ENCODE peak calls at places on chromosomes 16 and 17, in six cellular contexts. F is CD8-positive, alpha-beta memory T cell; R is anterior cingulate cortex; C is transverse colon; J is AG09309; Q is natural killer cell. P is an unnamed sample.

GRCh38 chr16:83118365-83118764 is 491.6 kb downstream of the CDH13 start:
- DNase-seq in Q (no peak), C (no peak), F (no peak), R (no peak), J (no peak), P (no peak)

GRCh38 chr16:74307383-74307782 is 10.8 kb downstream of the PSMD7 start:
- DNase-seq in F (no peak), C (no peak), J (no peak), Q (no peak), R (no peak), P (no peak)

GRCh38 chr17:74241847-74242246 is 28.5 kb downstream of the TTYH2 start:
- DNase-seq in F (no peak), Q (no peak), R (no peak), J (no peak), C (no peak), P (no peak)

GRCh38 chr17:49887086-49887743 is 39.3 kb upstream of the TAC4 start:
- DNase-seq in J (no peak), F (no peak), C (no peak), R (no peak), Q (no peak), P (no peak)

GRCh38 chr17:68698761-68699160 is 97.6 kb upstream of the FAM20A start:
- DNase-seq in J (no peak), R (no peak), Q (no peak), C (peak; percentile 9), F (no peak), P (no peak)

GRCh38 chr17:4812690-4813089 is 5.7 kb downstream of the PLD2 start:
- DNase-seq in Q (no peak), J (no peak), F (no peak), C (no peak), R (no peak), P (no peak)

GRCh38 chr16:2473425-2473926 is 1.5 kb upstream of the TBC1D24 start:
- DNase-seq in Q (no peak), R (no peak), F (no peak), J (no peak), C (no peak), P (no peak)

GRCh38 chr17:39701012-39701783 is 1.3 kb downstream of the ERBB2 start:
- DNase-seq in Q (no peak), C (peak; percentile 88), J (no peak), R (no peak), F (no peak), P (peak; percentile 75)

GRCh38 chr17:74280093-74280513 is 6.1 kb downstream of the DNAI2 start:
- DNase-seq in C (peak; percentile 19), J (no peak), Q (peak; percentile 60), R (no peak), F (peak; percentile 66), P (no peak)

GRCh38 chr17:16873654-16874035 is 98.3 kb downstream of the TNFRSF13B start:
- DNase-seq in F (no peak), J (no peak), Q (no peak), R (no peak), C (no peak), P (peak; percentile 19)

GRCh38 chr16:29909398-29909797 is 9.1 kb downstream of the ASPHD1 start:
- DNase-seq in J (no peak), R (no peak), Q (no peak), F (no peak), C (no peak), P (no peak)

GRCh38 chr16:49748322-49748721 is 107.6 kb downstream of the ZNF423 start:
- DNase-seq in Q (no peak), J (no peak), F (no peak), C (no peak), R (no peak), P (no peak)

GRCh38 chr16:74226361-74226979 is 70.1 kb upstream of the PSMD7 start:
- DNase-seq in Q (no peak), R (no peak), C (no peak), F (no peak), J (no peak), P (no peak)

GRCh38 chr16:88972349-88972748 is 4.7 kb downstream of the CBFA2T3 start:
- DNase-seq in J (no peak), R (no peak), F (no peak), Q (no peak), C (no peak), P (no peak)

GRCh38 chr16:49585143-49585542 is 211.5 kb downstream of the C16orf78 start:
- DNase-seq in Q (no peak), R (no peak), F (no peak), J (no peak), C (no peak), P (no peak)

GRCh38 chr17:45225051-45225700 is 3.5 kb downstream of the FMNL1 start:
- DNase-seq in F (peak; percentile 45), R (no peak), Q (peak; percentile 47), J (no peak), C (no peak), P (peak; percentile 8)

GRCh38 chr16:12405083-12405482 is 398.6 kb downstream of the CPPED1 start:
- DNase-seq in R (no peak), C (no peak), J (no peak), Q (no peak), F (no peak), P (no peak)

GRCh38 chr17:42179911-42180410 is 981 bp downstream of the KCNH4 start:
- DNase-seq in R (no peak), C (peak; percentile 34), J (no peak), Q (peak; percentile 33), F (no peak), P (peak; percentile 63)

GRCh38 chr16:87240211-87241134 is 76.7 kb downstream of the C16orf95 start:
- DNase-seq in J (peak; percentile 46), C (no peak), R (no peak), Q (no peak), F (no peak), P (no peak)

GRCh38 chr16:22813946-22814325 is at the start of gene HS3ST2:
- DNase-seq in Q (no peak), J (no peak), F (no peak), C (peak; percentile 20), R (peak; percentile 27), P (peak; percentile 40)

GRCh38 chr17:45784583-45785372 is 658 bp downstream of the CRHR1 start:
- DNase-seq in R (no peak), J (no peak), F (peak; percentile 9), Q (no peak), C (no peak), P (peak; percentile 14)

GRCh38 chr16:88657371-88657770 is 5.5 kb downstream of the MVD start:
- DNase-seq in J (no peak), Q (no peak), C (no peak), R (no peak), F (no peak), P (no peak)

GRCh38 chr16:8924214-8924613 is 39.5 kb downstream of the USP7 start:
- DNase-seq in C (peak; percentile 76), F (no peak), R (no peak), J (no peak), Q (no peak), P (peak; percentile 79)

P was measured in mucosa of descending colon.